ENCODE peak calls at places on chromosomes 3 and 15, in four cellular contexts. W is suprapubic skin, X is endodermal cell, Q is A673. Y is an unnamed sample. For H3K27me3 and H3K4me1, the result is how much of the 10 kb centered on the place peaks cover.

GRCh38 chr15:35624881-35625280 is 78.9 kb upstream of the DPH6 start:
- DNase-seq in W (no peak), Q (peak), X (no peak), Y (no peak)

GRCh38 chr3:111803123-111803593 is 55.9 kb upstream of the PHLDB2 start:
- DNase-seq in X (no peak), Q (peak), W (peak), Y (peak)

GRCh38 chr3:113167929-113168771 is 43.2 kb upstream of the BOC start:
- DNase-seq in X (no peak), W (no peak), Q (peak), Y (peak)

GRCh38 chr15:80228959-80229610 is 22.9 kb downstream of the CTXND1 start:
- DNase-seq in W (no peak), X (no peak), Q (no peak), Y (no peak)

GRCh38 chr3:32157600-32158264 is 51.3 kb downstream of the GPD1L start:
- DNase-seq in W (no peak), X (no peak), Q (no peak), Y (no peak)

GRCh38 chr3:150803440-150803985 is 40.5 kb upstream of the SIAH2 start:
- DNase-seq in W (no peak), X (peak), Q (no peak), Y (no peak)

GRCh38 chr3:3170998-3171397 is 8.5 kb downstream of the CRBN start:
- DNase-seq in Q (peak), X (no peak), W (no peak), Y (no peak)

GRCh38 chr15:56244811-56245576 is 1.3 kb upstream of the RFX7 start:
- DNase-seq in Q (no peak), X (peak), W (peak), Y (no peak)

DNA sequence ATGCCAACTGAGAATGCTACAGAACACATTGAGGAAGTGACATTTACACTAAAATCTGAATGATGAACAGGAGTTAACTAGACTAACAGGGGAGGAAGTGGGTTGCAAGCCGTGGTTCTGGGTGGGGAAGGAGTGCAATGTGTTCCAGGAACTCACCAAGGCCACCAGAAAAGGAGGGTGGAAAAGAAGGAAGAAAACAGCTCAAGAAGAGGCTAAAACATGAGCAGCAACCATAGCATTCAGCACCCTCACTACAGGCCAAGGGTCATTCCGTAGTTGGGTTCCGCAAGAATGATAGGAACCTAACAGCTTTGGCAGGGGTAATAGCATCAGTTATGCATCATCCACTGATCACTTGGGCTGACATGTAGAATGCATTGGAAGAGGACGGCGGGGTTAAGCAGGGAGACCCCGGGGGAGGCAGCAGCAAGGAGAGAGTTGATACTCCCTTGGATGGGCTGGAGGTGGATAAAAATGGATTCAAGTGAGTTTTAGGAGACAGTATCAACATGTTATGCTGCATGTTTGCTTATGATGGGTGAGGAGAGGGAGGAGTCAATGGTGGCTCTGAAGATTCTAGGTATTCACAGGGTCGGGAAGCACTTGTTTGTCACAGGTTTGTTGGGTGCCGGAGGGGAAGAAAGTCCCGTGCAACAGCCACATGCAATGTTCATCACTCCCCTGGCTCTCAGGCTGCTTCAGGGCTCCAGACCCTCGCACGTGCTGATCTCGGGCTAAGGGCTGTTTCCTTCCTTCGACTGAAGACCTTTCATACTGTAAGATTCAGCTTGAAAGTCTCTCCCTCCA is 53.2 kb downstream of the LIPC start:
- DNase-seq in X (no peak), W (no peak), Q (no peak), Y (no peak)
- H3K27me3 ChIP-seq in X (under half), W (under half), Q (under half), Y (under half)

GRCh38 chr3:28667646-28668376 is 319.2 kb upstream of the AZI2 start:
- DNase-seq in X (peak), Q (peak), W (no peak), Y (peak)

GRCh38 chr3:28673438-28673837 is 324.8 kb upstream of the AZI2 start:
- DNase-seq in W (no peak), X (no peak), Q (no peak), Y (no peak)

GRCh38 chr3:28668377-28668721 is 319.7 kb upstream of the AZI2 start:
- DNase-seq in W (no peak), X (no peak), Q (no peak), Y (no peak)

GRCh38 chr3:28674212-28674611 is 325.6 kb upstream of the AZI2 start:
- DNase-seq in X (no peak), Q (no peak), W (no peak), Y (no peak)

GRCh38 chr3:28672411-28672810 is 323.8 kb upstream of the AZI2 start:
- DNase-seq in W (no peak), X (no peak), Q (no peak), Y (no peak)
- H3K4me1 ChIP-seq in W (under half), X (under half), Q (under half), Y (under half)

GRCh38 chr15:64877435-64877834 is 34.3 kb upstream of the ANKDD1A start:
- DNase-seq in Q (no peak), X (no peak), W (no peak), Y (peak)

GRCh38 chr15:64874131-64874530 is 32.4 kb downstream of the PLEKHO2 start:
- DNase-seq in Q (no peak), X (no peak), W (no peak), Y (no peak)

GRCh38 chr15:64883097-64883581 is 28.6 kb upstream of the ANKDD1A start:
- DNase-seq in Q (peak), W (no peak), X (no peak), Y (no peak)

GRCh38 chr15:64875641-64876223 is 34.0 kb downstream of the PLEKHO2 start:
- DNase-seq in Q (no peak), X (no peak), W (no peak), Y (no peak)

DNA sequence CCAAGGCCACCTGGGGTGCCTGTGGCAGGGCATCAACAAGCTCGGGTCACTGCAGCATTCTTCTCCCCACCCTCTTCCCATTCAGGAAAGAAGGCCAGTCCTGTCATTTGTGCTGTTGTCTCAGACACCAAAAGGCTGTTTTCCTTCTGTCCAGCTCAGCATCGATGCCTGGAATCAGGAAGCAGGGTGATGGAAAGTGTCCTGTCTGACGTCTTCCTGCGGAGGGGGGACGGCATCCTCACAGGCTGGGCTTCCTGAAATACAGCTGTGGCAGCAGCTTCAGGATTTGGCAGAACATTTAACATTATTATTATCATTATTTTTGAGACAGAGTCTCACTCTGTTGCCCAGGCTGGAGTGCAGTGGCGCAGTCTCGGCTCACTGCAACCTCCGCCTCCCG is 33.0 kb upstream of the ANKDD1A start:
- DNase-seq in X (no peak), W (no peak), Q (no peak), Y (no peak)
- H3K27ac ChIP-seq in X (no peak), W (no peak), Q (no peak), Y (no peak)

DNA sequence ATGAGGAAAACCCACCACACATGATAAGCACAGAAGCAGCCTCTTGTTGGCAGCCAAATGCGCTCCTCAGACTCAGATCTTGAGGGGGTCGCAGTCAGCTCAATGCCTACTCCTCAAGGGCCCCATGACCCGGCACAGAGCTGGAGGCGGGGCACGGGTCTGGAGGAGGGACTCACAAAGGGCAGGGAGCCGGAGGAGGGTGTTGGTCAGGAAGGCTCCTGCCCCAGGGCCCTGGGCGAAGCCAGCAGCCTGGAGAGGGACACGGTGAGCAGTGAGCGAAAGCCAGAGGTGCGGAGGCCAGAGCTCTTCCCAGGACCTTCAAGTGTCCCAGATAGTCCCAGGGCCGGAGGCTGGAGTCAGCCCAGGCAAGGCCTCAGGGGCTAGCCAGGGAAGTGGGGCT is 9.8 kb downstream of the CACNA2D2 start:
- DNase-seq in X (no peak), W (no peak), Q (no peak), Y (no peak)
- H3K27me3 ChIP-seq in X (under half), W (under half), Q (under half), Y (under half)

DNA sequence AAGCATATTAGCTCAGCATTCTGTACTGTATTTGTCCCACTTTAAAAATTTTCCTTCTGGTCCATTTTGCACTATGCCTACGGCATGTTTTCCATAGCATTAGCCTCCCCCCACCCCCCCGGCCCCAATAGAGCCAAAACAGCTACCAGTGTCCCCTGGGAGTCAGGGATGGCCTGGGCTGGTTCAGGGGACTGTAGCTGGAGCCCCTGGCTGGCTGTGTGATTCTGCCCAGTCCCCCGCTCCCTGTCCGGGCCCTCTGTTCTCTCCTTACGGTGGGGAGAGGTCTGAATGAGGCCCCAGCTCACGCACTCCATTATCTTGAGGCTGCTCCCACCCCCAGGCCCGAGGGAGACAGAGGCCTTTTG is 70.1 kb downstream of the KLF15 start:
- DNase-seq in X (no peak), W (no peak), Q (no peak), Y (no peak)
- H3K4me1 ChIP-seq in X (under half), W (under half), Q (half or more), Y (under half)

GRCh38 chr15:98953950-98954349 is 53.6 kb downstream of the PGPEP1L start:
- DNase-seq in Q (no peak), X (no peak), W (no peak), Y (no peak)
- H3K27ac ChIP-seq in Q (no peak), X (no peak), W (peak), Y (peak)